ENCODE peak calls at places on chromosome 1, in eight cellular contexts. S is tibial nerve, P is M059J, K is SK-N-SH, U is fibroblast of pulmonary artery, T is LoVo, C is lower lobe of right lung, Q is AML-193. R is an unnamed sample.

GRCh38 chr1:29647581-29647980 is 411.3 kb downstream of the PTPRU start:
- DNase-seq in S (no peak), P (no peak), K (no peak), U (peak; percentile 21), T (no peak), C (no peak), Q (no peak), R (no peak)

GRCh38 chr1:44650159-44650831 is 24.0 kb downstream of the TMEM53 start:
- DNase-seq in S (no peak), P (no peak), K (peak; percentile 81), U (no peak), T (no peak), C (no peak), Q (no peak), R (no peak)

GRCh38 chr1:38641661-38642060 is 217.9 kb downstream of the RRAGC start:
- DNase-seq in S (no peak), P (no peak), K (no peak), U (no peak), T (no peak), C (no peak), Q (no peak), R (no peak)

GRCh38 chr1:26210471-26210870 is 20.1 kb downstream of the CATSPER4 start:
- DNase-seq in S (no peak), P (no peak), K (no peak), U (no peak), T (no peak), C (no peak), Q (no peak), R (no peak)

GRCh38 chr1:95742591-95743089 is 508.6 kb downstream of the RWDD3 start:
- DNase-seq in S (no peak), P (peak; percentile 73), K (no peak), U (peak; percentile 53), T (peak; percentile 58), C (no peak), Q (no peak), R (no peak)

GRCh38 chr1:227767401-227768396 is 32.5 kb downstream of the SNAP47 start:
- DNase-seq in S (no peak), P (no peak), K (no peak), U (no peak), T (no peak), C (no peak), Q (no peak), R (no peak)

GRCh38 chr1:166920561-166921475 is 44.8 kb upstream of the TADA1 start:
- DNase-seq in S (no peak), P (no peak), K (peak; percentile 47), U (peak; percentile 3), T (no peak), C (no peak), Q (no peak), R (no peak)

GRCh38 chr1:47179988-47180563 is 9.8 kb downstream of the PDZK1IP1 start:
- DNase-seq in S (no peak), P (no peak), K (peak; percentile 14), U (no peak), T (no peak), C (no peak), Q (no peak), R (no peak)

GRCh38 chr1:59892836-59893811 is 33.4 kb downstream of the CYP2J2 start:
- DNase-seq in S (no peak), P (no peak), K (no peak), U (no peak), T (peak; percentile 56), C (no peak), Q (no peak), R (no peak)

GRCh38 chr1:154478639-154479038 is 23.4 kb upstream of the TDRD10 start:
- DNase-seq in S (no peak), P (peak; percentile 40), K (no peak), U (peak; percentile 62), T (no peak), C (no peak), Q (peak; percentile 78), R (peak; percentile 37)

GRCh38 chr1:109757936-109758786 is 5.6 kb downstream of the EPS8L3 start:
- DNase-seq in S (no peak), P (no peak), K (no peak), U (no peak), T (no peak), C (peak; percentile 25), Q (no peak), R (no peak)

GRCh38 chr1:207850621-207851407 is 60.1 kb downstream of the CD34 start:
- DNase-seq in S (no peak), P (no peak), K (no peak), U (no peak), T (no peak), C (no peak), Q (no peak), R (no peak)

R was measured in CMK.